ENCODE peak calls at places on chromosomes 2 and 18, in nine cellular contexts. N is osteocyte, E is lower lobe of right lung, B is GM03348, Y is K562, K is HuH-7.5, D is GM20000, X is H9, S is NCI-H2171 treated with DMSO at 0.1 percent for 48 hours. U is an unnamed sample.

GRCh38 chr2:95329891-95330822 is 33.0 kb downstream of the KCNIP3 start:
- DNase-seq in S (no peak), Y (no peak), K (no peak), B (no peak), N (no peak), X (no peak), E (no peak), D (no peak), U (no peak)

GRCh38 chr2:68698567-68699377 is 35.8 kb upstream of the ARHGAP25 start:
- DNase-seq in K (no peak), Y (no peak), N (no peak), B (no peak), E (no peak), D (no peak), X (no peak), S (peak), U (no peak)

GRCh38 chr18:35854095-35854494 is 118.4 kb upstream of the RMP24 start:
- DNase-seq in K (no peak), S (no peak), X (no peak), D (no peak), B (no peak), N (no peak), Y (no peak), E (no peak), U (no peak)

GRCh38 chr2:188576657-188577056 is 285.0 kb downstream of the GULP1 start:
- DNase-seq in E (no peak), B (peak), K (no peak), D (no peak), Y (no peak), N (no peak), X (no peak), S (no peak), U (no peak)

GRCh38 chr2:223315813-223316212 is 263.8 kb downstream of the KCNE4 start:
- DNase-seq in K (no peak), N (no peak), X (no peak), B (peak), E (no peak), Y (no peak), S (no peak), D (no peak), U (no peak)

GRCh38 chr2:52423111-52423510 is 1344.5 kb upstream of the CHAC2 start:
- DNase-seq in D (no peak), S (no peak), E (no peak), B (no peak), Y (no peak), N (no peak), K (no peak), X (no peak), U (no peak)

GRCh38 chr18:50836521-50836957 is 16.7 kb upstream of the MRO start:
- DNase-seq in B (peak), S (peak), N (no peak), Y (no peak), D (no peak), K (no peak), X (no peak), E (no peak), U (no peak)

GRCh38 chr2:219737270-219737691 is 109.9 kb downstream of the SLC4A3 start:
- DNase-seq in X (no peak), E (no peak), K (no peak), B (peak), D (no peak), N (peak), Y (no peak), S (peak), U (peak)

GRCh38 chr2:109644571-109645275 is 30.6 kb downstream of the SOWAHC start:
- DNase-seq in S (no peak), K (peak), Y (no peak), X (peak), B (peak), N (no peak), E (peak), D (no peak), U (peak)

GRCh38 chr2:237490009-237490804 is 3.2 kb downstream of the MLPH start:
- DNase-seq in X (no peak), E (no peak), B (no peak), S (no peak), K (no peak), D (no peak), N (no peak), Y (no peak), U (peak)

GRCh38 chr2:104658149-104658839 is 195.6 kb upstream of the POU3F3 start:
- DNase-seq in K (no peak), B (peak), E (peak), N (no peak), D (no peak), X (peak), S (no peak), Y (no peak), U (no peak)

GRCh38 chr2:219636144-219636915 is 8.9 kb downstream of the SLC4A3 start:
- DNase-seq in S (no peak), B (no peak), N (no peak), K (no peak), D (peak), X (peak), E (peak), Y (no peak), U (no peak)

GRCh38 chr2:150370600-150370999 is 116.9 kb downstream of the RND3 start:
- DNase-seq in B (no peak), E (no peak), Y (no peak), S (peak), K (no peak), X (no peak), N (no peak), D (no peak), U (no peak)

GRCh38 chr2:163752252-163752651 is 16.4 kb upstream of the FIGN start:
- DNase-seq in D (no peak), B (no peak), X (no peak), S (no peak), K (no peak), N (no peak), Y (no peak), E (no peak), U (no peak)

GRCh38 chr2:71385008-71385407 is 53.4 kb downstream of the ZNF638 start:
- DNase-seq in B (peak), Y (no peak), K (no peak), X (no peak), N (no peak), S (no peak), D (no peak), E (no peak), U (peak)

GRCh38 chr2:215968499-215968898 is 44.9 kb downstream of the MREG start:
- DNase-seq in S (no peak), B (no peak), Y (no peak), K (no peak), N (no peak), D (no peak), E (no peak), X (no peak), U (no peak)

GRCh38 chr2:202135111-202135874 is 62.2 kb downstream of the KIAA2012 start:
- DNase-seq in Y (no peak), S (no peak), K (no peak), B (peak), E (no peak), N (no peak), D (no peak), X (no peak), U (peak)

GRCh38 chr18:75269140-75269676 is 58.6 kb downstream of the TSHZ1 start:
- DNase-seq in Y (no peak), S (peak), N (no peak), E (no peak), D (no peak), X (no peak), B (no peak), K (no peak), U (no peak)

GRCh38 chr18:42480521-42480920 is 525.5 kb downstream of the PIK3C3 start:
- DNase-seq in Y (no peak), E (no peak), X (no peak), K (no peak), S (no peak), B (no peak), N (no peak), D (no peak), U (no peak)

GRCh38 chr2:213751446-213751845 is 467.2 kb downstream of the SPAG16 start:
- DNase-seq in Y (no peak), X (no peak), E (no peak), K (no peak), B (no peak), D (peak), S (no peak), N (no peak), U (peak)

GRCh38 chr2:140440815-140441214 is 1660.6 kb upstream of the NXPH2 start:
- DNase-seq in Y (no peak), B (no peak), S (no peak), D (no peak), X (no peak), N (no peak), K (no peak), E (no peak), U (peak)

GRCh38 chr18:73564073-73564472 is 583.6 kb downstream of the FBXO15 start:
- DNase-seq in E (no peak), S (no peak), Y (no peak), X (no peak), K (no peak), B (peak), D (no peak), N (no peak), U (peak)

GRCh38 chr2:235996419-235996818 is 171.8 kb downstream of the GBX2 start:
- DNase-seq in K (no peak), D (no peak), Y (no peak), S (peak), B (no peak), N (no peak), X (no peak), E (no peak), U (no peak)

GRCh38 chr2:45902952-45903351 is 251.5 kb downstream of the PRKCE start:
- DNase-seq in B (no peak), N (no peak), E (no peak), D (no peak), X (no peak), S (no peak), K (no peak), Y (no peak), U (no peak)

GRCh38 chr18:70333757-70334156 is 44.9 kb downstream of the SOCS6 start:
- DNase-seq in B (peak), N (no peak), Y (no peak), D (no peak), S (no peak), K (no peak), X (no peak), E (no peak), U (peak)

GRCh38 chr2:241812730-241813079 is 3.7 kb downstream of the NEU4 start:
- DNase-seq in E (no peak), N (no peak), B (peak), S (no peak), D (peak), K (no peak), X (no peak), Y (no peak), U (no peak)

GRCh38 chr2:52821631-52822030 is 946.0 kb upstream of the CHAC2 start:
- DNase-seq in B (no peak), E (no peak), D (no peak), Y (no peak), X (no peak), N (no peak), S (peak), K (no peak), U (peak)

GRCh38 chr2:242040303-242040655 is 170.8 kb downstream of the RTP5 start:
- DNase-seq in D (no peak), N (no peak), E (no peak), K (no peak), Y (no peak), S (no peak), B (no peak), X (no peak), U (no peak)

GRCh38 chr18:43013489-43013888 is 102.0 kb downstream of the RIT2 start:
- DNase-seq in N (no peak), B (no peak), S (no peak), E (no peak), Y (no peak), X (no peak), K (no peak), D (no peak), U (peak)

U was measured in mesenchymal stem cell.